ENCODE peak calls at places on chromosomes 3 and 15, in four cellular contexts. E, T, C and M are unnamed samples.

GRCh38 chr15:82312611-82313349 is 36.5 kb downstream of the GOLGA6L10 start:
- DNase-seq in E (peak), T (no peak), C (no peak), M (no peak)

GRCh38 chr3:28901029-28901428 is 379.8 kb upstream of the RBMS3 start:
- DNase-seq in E (no peak), T (no peak), C (no peak), M (no peak)

GRCh38 chr3:157836022-157836421 is 270.2 kb downstream of the SHOX2 start:
- DNase-seq in E (no peak), T (peak), C (no peak), M (no peak)

GRCh38 chr3:160945346-160945745 is 159.8 kb downstream of the B3GALNT1 start:
- DNase-seq in E (no peak), T (no peak), C (no peak), M (no peak)

GRCh38 chr3:194687638-194688206 is 2.0 kb downstream of the FAM43A start:
- DNase-seq in E (peak), T (no peak), C (no peak), M (no peak)

GRCh38 chr3:15505412-15506165 is 15.9 kb downstream of the COLQ start:
- DNase-seq in E (no peak), T (no peak), C (no peak), M (no peak)

GRCh38 chr3:143484851-143485512 is 363.3 kb downstream of the SLC9A9 start:
- DNase-seq in E (no peak), T (peak), C (no peak), M (peak)

GRCh38 chr3:46662771-46663551 is 30.5 kb downstream of the ALS2CL start:
- DNase-seq in E (peak), T (no peak), C (no peak), M (no peak)

GRCh38 chr15:90603893-90604292 is 74.2 kb downstream of the CRTC3 start:
- DNase-seq in E (no peak), T (peak), C (no peak), M (no peak)

GRCh38 chr3:17025594-17026139 is 140.9 kb downstream of the PLCL2 start:
- DNase-seq in E (no peak), T (no peak), C (no peak), M (no peak)

GRCh38 chr3:189339996-189340395 is 168.2 kb downstream of the TPRG1 start:
- DNase-seq in E (no peak), T (no peak), C (no peak), M (no peak)
- TF ChIP-seq FOSL1 in E (no peak), T (no peak), C (no peak), M (no peak)

GRCh38 chr15:80545078-80545477 is 140.9 kb downstream of the ARNT2 start:
- DNase-seq in E (no peak), T (no peak), C (no peak), M (no peak)

GRCh38 chr15:80550219-80550909 is 144.7 kb upstream of the ABHD17C start:
- DNase-seq in E (peak), T (no peak), C (peak), M (no peak)

GRCh38 chr15:80549191-80549590 is 145.0 kb downstream of the ARNT2 start:
- DNase-seq in E (no peak), T (no peak), C (no peak), M (no peak)

GRCh38 chr15:80549712-80550111 is 145.4 kb upstream of the ABHD17C start:
- DNase-seq in E (no peak), T (no peak), C (no peak), M (no peak)

GRCh38 chr15:80547264-80547663 is 143.1 kb downstream of the ARNT2 start:
- DNase-seq in E (no peak), T (no peak), C (no peak), M (no peak)
- TF ChIP-seq FOSL1 in E (no peak), T (no peak), C (no peak), M (no peak)

GRCh38 chr15:100879461-100880138 is at the start of gene ALDH1A3:
- DNase-seq in E (no peak), T (no peak), C (no peak), M (peak)
- TF ChIP-seq FOSL1 in E (no peak), T (no peak), C (no peak), M (no peak)

GRCh38 chr3:30630238-30631030 is 24.0 kb downstream of the TGFBR2 start:
- DNase-seq in E (no peak), T (no peak), C (no peak), M (no peak)

GRCh38 chr3:30632065-30632464 is 25.7 kb downstream of the TGFBR2 start:
- DNase-seq in E (no peak), T (no peak), C (no peak), M (no peak)

GRCh38 chr3:30629736-30630135 is 23.3 kb downstream of the TGFBR2 start:
- DNase-seq in E (no peak), T (no peak), C (no peak), M (no peak)

GRCh38 chr3:30632521-30632920 is 26.1 kb downstream of the TGFBR2 start:
- DNase-seq in E (no peak), T (no peak), C (no peak), M (no peak)

DNA sequence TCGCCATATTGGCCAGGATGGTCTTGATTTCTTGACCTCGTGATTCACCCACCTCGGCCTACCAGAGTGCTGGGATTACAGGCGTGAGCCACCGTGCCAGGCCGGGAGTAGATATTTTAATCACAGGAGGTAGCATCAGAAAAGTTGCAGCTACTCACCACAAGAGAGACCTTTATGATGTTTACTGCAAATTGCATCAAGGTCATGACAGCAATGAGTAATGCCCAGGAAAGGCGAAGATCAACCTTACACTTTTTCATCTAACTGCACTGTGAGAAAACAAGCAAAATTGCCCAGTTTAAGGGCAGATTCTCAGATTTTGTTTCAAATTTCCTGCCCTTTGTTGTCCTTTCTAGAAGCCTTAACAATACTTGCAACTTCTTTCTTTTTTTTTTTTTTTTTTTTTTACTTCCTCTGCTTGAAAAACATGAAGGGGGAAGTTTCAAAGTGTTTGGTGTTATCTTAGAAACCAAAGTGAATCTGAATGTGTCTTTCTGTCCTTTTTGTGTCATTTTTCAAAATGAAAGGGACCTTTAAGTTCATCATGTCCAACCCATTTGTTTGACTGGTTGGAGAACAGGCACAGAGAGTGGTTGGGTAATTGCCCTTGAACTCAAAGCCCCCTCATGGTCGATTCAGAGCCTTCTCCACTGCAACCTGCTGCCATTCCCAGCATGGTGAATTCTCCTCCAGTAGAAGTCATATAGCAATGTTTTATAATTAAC is 25.0 kb downstream of the TGFBR2 start:
- DNase-seq in E (no peak), T (no peak), C (peak), M (peak)
- TF ChIP-seq FOSL1 in E (no peak), T (no peak), C (peak), M (peak)